ENCODE peak calls at places on chromosomes 6 and 20, in six cellular contexts. One of them, this sample, is unnamed.

GRCh38 chr20:1832634-1833033 is 62.6 kb upstream of the SIRPA start:
- DNase-seq in NCI-H774: no peak
- DNase-seq in AG08396: no peak
- DNase-seq in heart left ventricle: no peak
- DNase-seq in natural killer cell: no peak
- DNase-seq in AG20443: no peak
- DNase-seq in this sample: no peak

GRCh38 chr6:157271441-157271840 is 51.9 kb downstream of the TMEM242 start:
- DNase-seq in NCI-H774: no peak
- DNase-seq in AG08396: no peak
- DNase-seq in heart left ventricle: no peak
- DNase-seq in natural killer cell: no peak
- DNase-seq in AG20443: no peak
- DNase-seq in this sample: no peak

GRCh38 chr20:10572853-10573252 is 100.9 kb downstream of the JAG1 start:
- DNase-seq in NCI-H774: no peak
- DNase-seq in AG08396: no peak
- DNase-seq in heart left ventricle: no peak
- DNase-seq in natural killer cell: no peak
- DNase-seq in AG20443: no peak
- DNase-seq in this sample: no peak

GRCh38 chr20:41200446-41201202 is 63.3 kb downstream of the PLCG1 start:
- DNase-seq in NCI-H774: no peak
- DNase-seq in AG08396: no peak
- DNase-seq in heart left ventricle: no peak
- DNase-seq in natural killer cell: no peak
- DNase-seq in AG20443: no peak
- DNase-seq in this sample: no peak

GRCh38 chr6:20400476-20401402 is 940 bp upstream of the E2F3 start:
- DNase-seq in NCI-H774: no peak
- DNase-seq in AG08396: peak
- DNase-seq in heart left ventricle: peak
- DNase-seq in natural killer cell: no peak
- DNase-seq in AG20443: peak
- DNase-seq in this sample: peak

GRCh38 chr6:84953401-84953800 is 189.0 kb upstream of the TBX18 start:
- DNase-seq in NCI-H774: no peak
- DNase-seq in AG08396: no peak
- DNase-seq in heart left ventricle: no peak
- DNase-seq in natural killer cell: no peak
- DNase-seq in AG20443: peak
- DNase-seq in this sample: no peak

GRCh38 chr6:79250107-79250514 is 15.6 kb upstream of the HMGN3 start:
- DNase-seq in NCI-H774: no peak
- DNase-seq in AG08396: no peak
- DNase-seq in heart left ventricle: no peak
- DNase-seq in natural killer cell: no peak
- DNase-seq in AG20443: no peak
- DNase-seq in this sample: no peak

GRCh38 chr6:158415666-158416065 is 103.4 kb downstream of the TULP4 start:
- DNase-seq in NCI-H774: no peak
- DNase-seq in AG08396: no peak
- DNase-seq in heart left ventricle: no peak
- DNase-seq in natural killer cell: no peak
- DNase-seq in AG20443: no peak
- DNase-seq in this sample: no peak

GRCh38 chr6:106546322-106547052 is 82.8 kb downstream of the RTN4IP1 start:
- DNase-seq in NCI-H774: no peak
- DNase-seq in AG08396: peak
- DNase-seq in heart left ventricle: no peak
- DNase-seq in natural killer cell: no peak
- DNase-seq in AG20443: peak
- DNase-seq in this sample: no peak

GRCh38 chr6:99364026-99364425 is 14.6 kb upstream of the FAXC start:
- DNase-seq in NCI-H774: no peak
- DNase-seq in AG08396: no peak
- DNase-seq in heart left ventricle: no peak
- DNase-seq in natural killer cell: no peak
- DNase-seq in AG20443: no peak
- DNase-seq in this sample: no peak

GRCh38 chr6:44542401-44543116 is 155.1 kb downstream of the CDC5L start:
- DNase-seq in NCI-H774: no peak
- DNase-seq in AG08396: peak
- DNase-seq in heart left ventricle: no peak
- DNase-seq in natural killer cell: no peak
- DNase-seq in AG20443: peak
- DNase-seq in this sample: no peak

GRCh38 chr6:34518669-34519365 is 37.3 kb downstream of the SPDEF start:
- DNase-seq in NCI-H774: no peak
- DNase-seq in AG08396: no peak
- DNase-seq in heart left ventricle: peak
- DNase-seq in natural killer cell: no peak
- DNase-seq in AG20443: no peak
- DNase-seq in this sample: no peak

GRCh38 chr6:6915219-6915618 is 192.5 kb upstream of the RREB1 start:
- DNase-seq in NCI-H774: peak
- DNase-seq in AG08396: no peak
- DNase-seq in heart left ventricle: no peak
- DNase-seq in natural killer cell: no peak
- DNase-seq in AG20443: no peak
- DNase-seq in this sample: no peak

GRCh38 chr6:26473758-26474438 is 16.1 kb downstream of the BTN2A1 start:
- DNase-seq in NCI-H774: peak
- DNase-seq in AG08396: peak
- DNase-seq in heart left ventricle: peak
- DNase-seq in natural killer cell: peak
- DNase-seq in AG20443: peak
- DNase-seq in this sample: peak

GRCh38 chr20:17663486-17663885 is 18.6 kb downstream of the RRBP1 start:
- DNase-seq in NCI-H774: no peak
- DNase-seq in AG08396: no peak
- DNase-seq in heart left ventricle: no peak
- DNase-seq in natural killer cell: no peak
- DNase-seq in AG20443: no peak
- DNase-seq in this sample: no peak

GRCh38 chr6:157284738-157285421 is 38.4 kb downstream of the TMEM242 start:
- DNase-seq in NCI-H774: no peak
- DNase-seq in AG08396: no peak
- DNase-seq in heart left ventricle: no peak
- DNase-seq in natural killer cell: no peak
- DNase-seq in AG20443: no peak
- DNase-seq in this sample: no peak

GRCh38 chr20:52539891-52540290 is 348.3 kb upstream of the ZFP64 start:
- DNase-seq in NCI-H774: no peak
- DNase-seq in AG08396: no peak
- DNase-seq in heart left ventricle: no peak
- DNase-seq in natural killer cell: no peak
- DNase-seq in AG20443: no peak
- DNase-seq in this sample: no peak

GRCh38 chr6:100455230-100456124 is 9.2 kb downstream of the SIM1 start:
- DNase-seq in NCI-H774: no peak
- DNase-seq in AG08396: no peak
- DNase-seq in heart left ventricle: no peak
- DNase-seq in natural killer cell: no peak
- DNase-seq in AG20443: no peak
- DNase-seq in this sample: no peak

GRCh38 chr6:137823826-137824501 is 43.1 kb upstream of the TNFAIP3 start:
- DNase-seq in NCI-H774: no peak
- DNase-seq in AG08396: peak
- DNase-seq in heart left ventricle: no peak
- DNase-seq in natural killer cell: peak
- DNase-seq in AG20443: peak
- DNase-seq in this sample: peak

GRCh38 chr6:1079525-1079924 is 232.4 kb upstream of the FOXQ1 start:
- DNase-seq in NCI-H774: no peak
- DNase-seq in AG08396: no peak
- DNase-seq in heart left ventricle: no peak
- DNase-seq in natural killer cell: no peak
- DNase-seq in AG20443: no peak
- DNase-seq in this sample: no peak

GRCh38 chr6:36838896-36839818 is at the start of gene CPNE5:
- DNase-seq in NCI-H774: no peak
- DNase-seq in AG08396: no peak
- DNase-seq in heart left ventricle: peak
- DNase-seq in natural killer cell: no peak
- DNase-seq in AG20443: no peak
- DNase-seq in this sample: no peak

GRCh38 chr6:157287923-157288322 is 35.4 kb downstream of the TMEM242 start:
- DNase-seq in NCI-H774: no peak
- DNase-seq in AG08396: no peak
- DNase-seq in heart left ventricle: no peak
- DNase-seq in natural killer cell: no peak
- DNase-seq in AG20443: no peak
- DNase-seq in this sample: no peak

GRCh38 chr6:53168516-53169257 is 20.0 kb upstream of the GCM1 start:
- DNase-seq in NCI-H774: no peak
- DNase-seq in AG08396: peak
- DNase-seq in heart left ventricle: no peak
- DNase-seq in natural killer cell: no peak
- DNase-seq in AG20443: peak
- DNase-seq in this sample: no peak

GRCh38 chr6:143701343-143702234 is 23.8 kb downstream of the PHACTR2 start:
- DNase-seq in NCI-H774: no peak
- DNase-seq in AG08396: no peak
- DNase-seq in heart left ventricle: no peak
- DNase-seq in natural killer cell: no peak
- DNase-seq in AG20443: no peak
- DNase-seq in this sample: no peak

GRCh38 chr6:129033173-129033572 is 150.2 kb downstream of the LAMA2 start:
- DNase-seq in NCI-H774: no peak
- DNase-seq in AG08396: no peak
- DNase-seq in heart left ventricle: no peak
- DNase-seq in natural killer cell: no peak
- DNase-seq in AG20443: no peak
- DNase-seq in this sample: no peak

GRCh38 chr20:59580208-59580980 is 23.9 kb upstream of the PHACTR3 start:
- DNase-seq in NCI-H774: no peak
- DNase-seq in AG08396: no peak
- DNase-seq in heart left ventricle: no peak
- DNase-seq in natural killer cell: no peak
- DNase-seq in AG20443: peak
- DNase-seq in this sample: no peak

GRCh38 chr6:36912583-36912982 is 26.8 kb downstream of the C6orf89 start:
- DNase-seq in NCI-H774: no peak
- DNase-seq in AG08396: peak
- DNase-seq in heart left ventricle: no peak
- DNase-seq in natural killer cell: no peak
- DNase-seq in AG20443: peak
- DNase-seq in this sample: peak

GRCh38 chr20:45991616-45992015 is 17.1 kb upstream of the MMP9 start:
- DNase-seq in NCI-H774: no peak
- DNase-seq in AG08396: no peak
- DNase-seq in heart left ventricle: no peak
- DNase-seq in natural killer cell: no peak
- DNase-seq in AG20443: no peak
- DNase-seq in this sample: no peak